ENCODE peak calls at places on chromosomes 6 and 20, in eight cellular contexts. X is H7; C is aorta; M is NCI-H2081 treated with DMSO at 0.1 percent for 48 hours; W is activated naive CD4-positive, alpha-beta T cell; V is HTR-8/SVneo; S is astrocyte of the spinal cord; H is HFF-Myc. R is an unnamed sample.

GRCh38 chr6:160078883-160079685 is 42.5 kb upstream of the SLC22A1 start:
- DNase-seq in X (no peak), C (no peak), M (no peak), W (no peak), V (no peak), S (no peak), H (no peak), R (no peak)

GRCh38 chr6:154318711-154319110 is 37.9 kb downstream of the IPCEF1 start:
- DNase-seq in X (no peak), C (no peak), M (no peak), W (no peak), V (no peak), S (no peak), H (no peak), R (no peak)

GRCh38 chr20:53028337-53029007 is 56.3 kb downstream of the TSHZ2 start:
- DNase-seq in X (no peak), C (no peak), M (no peak), W (no peak), V (no peak), S (no peak), H (no peak), R (no peak)

GRCh38 chr6:164345856-164346496 is 931.5 kb downstream of the QKI start:
- DNase-seq in X (no peak), C (no peak), M (no peak), W (no peak), V (no peak), S (no peak), H (no peak), R (no peak)

GRCh38 chr6:90739339-90739738 is 152.5 kb upstream of the MAP3K7 start:
- DNase-seq in X (no peak), C (no peak), M (no peak), W (no peak), V (no peak), S (no peak), H (no peak), R (peak)

GRCh38 chr6:38241200-38241599 is 398.5 kb downstream of the BTBD9 start:
- DNase-seq in X (no peak), C (no peak), M (no peak), W (no peak), V (no peak), S (no peak), H (no peak), R (no peak)

GRCh38 chr6:150766201-150766997 is 99.1 kb upstream of the MTHFD1L start:
- DNase-seq in X (no peak), C (no peak), M (no peak), W (no peak), V (no peak), S (peak), H (no peak), R (no peak)

GRCh38 chr6:31107052-31107451 is 5.3 kb downstream of the C6orf15 start:
- DNase-seq in X (no peak), C (no peak), M (no peak), W (no peak), V (no peak), S (no peak), H (no peak), R (no peak)

GRCh38 chr6:15462717-15463525 is 199.9 kb downstream of the DTNBP1 start:
- DNase-seq in X (no peak), C (no peak), M (no peak), W (no peak), V (no peak), S (no peak), H (peak), R (no peak)

GRCh38 chr6:81382852-81383251 is 369.6 kb downstream of the TENT5A start:
- DNase-seq in X (no peak), C (no peak), M (no peak), W (no peak), V (no peak), S (no peak), H (no peak), R (no peak)

GRCh38 chr6:69729870-69730449 is 66.8 kb downstream of the LMBRD1 start:
- DNase-seq in X (no peak), C (no peak), M (no peak), W (no peak), V (no peak), S (peak), H (no peak), R (no peak)

GRCh38 chr6:56954389-56955170 is at the start of gene BEND6:
- DNase-seq in X (peak), C (peak), M (no peak), W (no peak), V (peak), S (peak), H (no peak), R (peak)

GRCh38 chr20:63491635-63492230 is 7.2 kb downstream of the EEF1A2 start:
- DNase-seq in X (no peak), C (no peak), M (no peak), W (no peak), V (no peak), S (no peak), H (no peak), R (no peak)

R was measured in left lung.